ENCODE peak calls at places on chromosomes 3 and 15, in six cellular contexts. K is SW480; Z is renal cortical epithelial cell; Y is frontal cortex; Q is stimulated activated CD4-positive, alpha-beta T cell treated with anti-CD3 and anti-CD28 coated beads, Interleukin-4, amount 100 ng/mL, for 48 hours; C is mucosa of gallbladder. A is an unnamed sample.

GRCh38 chr3:58258392-58259040 is 20.9 kb downstream of the ABHD6 start:
- DNase-seq in Q (no peak), K (no peak), Y (no peak), Z (no peak), C (no peak), A (no peak)

GRCh38 chr15:101022306-101022705 is 103.1 kb downstream of the LRRK1 start:
- DNase-seq in C (peak; percentile 7), Z (no peak), K (no peak), Q (no peak), Y (no peak), A (no peak)

GRCh38 chr3:123069021-123069381 is 2.2 kb downstream of the PDIA5 start:
- DNase-seq in C (no peak), Q (no peak), Y (no peak), K (no peak), Z (no peak), A (no peak)

GRCh38 chr15:50071551-50072258 is 47.3 kb downstream of the ATP8B4 start:
- DNase-seq in K (no peak), Q (no peak), Y (no peak), C (no peak), Z (no peak), A (no peak)

GRCh38 chr3:135531996-135532395 is 433.5 kb upstream of the PPP2R3A start:
- DNase-seq in Y (no peak), Q (no peak), K (no peak), C (no peak), Z (no peak), A (no peak)

GRCh38 chr3:120892921-120893320 is 15.1 kb upstream of the STXBP5L start:
- DNase-seq in Q (no peak), C (no peak), K (no peak), Z (no peak), Y (no peak), A (no peak)

GRCh38 chr3:101120039-101120438 is 126.8 kb upstream of the ABI3BP start:
- DNase-seq in Y (no peak), C (no peak), Z (no peak), Q (no peak), K (no peak), A (no peak)

GRCh38 chr3:32340039-32340438 is 51.6 kb upstream of the CMTM7 start:
- DNase-seq in Z (peak; percentile 64), K (peak; percentile 72), Y (peak; percentile 62), C (peak; percentile 65), Q (no peak), A (no peak)

GRCh38 chr15:50114381-50114780 is 4.7 kb downstream of the ATP8B4 start:
- DNase-seq in Z (no peak), Q (no peak), C (peak; percentile 14), Y (no peak), K (no peak), A (no peak)

GRCh38 chr3:48723725-48724124 is 6.7 kb upstream of the IP6K2 start:
- DNase-seq in C (no peak), Y (no peak), Q (no peak), Z (no peak), K (no peak), A (no peak)

GRCh38 chr15:65375871-65376552 is 1.8 kb downstream of the IGDCC3 start:
- DNase-seq in Y (no peak), Q (no peak), Z (no peak), C (no peak), K (no peak), A (no peak)

GRCh38 chr3:17195192-17195611 is 310.4 kb downstream of the PLCL2 start:
- DNase-seq in Y (no peak), C (no peak), Z (no peak), K (no peak), Q (no peak), A (no peak)

GRCh38 chr15:58182460-58183163 is 44.4 kb downstream of the AQP9 start:
- DNase-seq in C (peak; percentile 14), Q (peak; percentile 27), Z (peak; percentile 42), K (peak; percentile 40), Y (peak; percentile 54), A (peak; percentile 18)

GRCh38 chr3:149343951-149344350 is 10.5 kb upstream of the TM4SF18 start:
- DNase-seq in Z (peak; percentile 62), Y (no peak), C (no peak), K (no peak), Q (no peak), A (no peak)

GRCh38 chr15:38810686-38811085 is 246.1 kb upstream of the RASGRP1 start:
- DNase-seq in Z (no peak), C (no peak), Y (no peak), K (no peak), Q (no peak), A (no peak)

GRCh38 chr3:174000675-174001074 is 603.1 kb downstream of the NLGN1 start:
- DNase-seq in K (no peak), Z (no peak), C (no peak), Y (no peak), Q (no peak), A (no peak)

GRCh38 chr3:56357266-56357665 is 111.0 kb downstream of the ERC2 start:
- DNase-seq in Y (no peak), Z (peak; percentile 82), Q (no peak), K (no peak), C (no peak), A (no peak)

A was measured in H54.